ENCODE peak calls at places on chromosomes 4 and X, in four cellular contexts. One of them, this sample, is unnamed.

GRCh38 chr4:184253072-184253420 is 35.4 kb upstream of the ENPP6 start:
- DNase-seq in heart right ventricle: no peak
- DNase-seq in activated CD4-positive, alpha-beta T cell treated with anti-CD3 and anti-CD28 coated beads for 48 hours: no peak
- DNase-seq in GF-D8: no peak
- DNase-seq in this sample: no peak

GRCh38 chrX:130296743-130297142 is 28.0 kb upstream of the ZNF280C start:
- DNase-seq in heart right ventricle: no peak
- DNase-seq in activated CD4-positive, alpha-beta T cell treated with anti-CD3 and anti-CD28 coated beads for 48 hours: no peak
- DNase-seq in GF-D8: no peak
- DNase-seq in this sample: peak; percentile 23

GRCh38 chrX:118988913-118989312 is 14.5 kb downstream of the LONRF3 start:
- DNase-seq in heart right ventricle: no peak
- DNase-seq in activated CD4-positive, alpha-beta T cell treated with anti-CD3 and anti-CD28 coated beads for 48 hours: no peak
- DNase-seq in GF-D8: no peak
- DNase-seq in this sample: no peak

GRCh38 chr4:7394681-7395451 is 39.9 kb downstream of the PSAPL1 start:
- DNase-seq in heart right ventricle: no peak
- DNase-seq in activated CD4-positive, alpha-beta T cell treated with anti-CD3 and anti-CD28 coated beads for 48 hours: no peak
- DNase-seq in GF-D8: no peak
- DNase-seq in this sample: no peak

GRCh38 chr4:114229721-114230120 is 250.3 kb upstream of the ARSJ start:
- DNase-seq in heart right ventricle: no peak
- DNase-seq in activated CD4-positive, alpha-beta T cell treated with anti-CD3 and anti-CD28 coated beads for 48 hours: no peak
- DNase-seq in GF-D8: no peak
- DNase-seq in this sample: no peak

GRCh38 chr4:80694178-80694577 is 336.3 kb upstream of the BMP3 start:
- DNase-seq in heart right ventricle: no peak
- DNase-seq in activated CD4-positive, alpha-beta T cell treated with anti-CD3 and anti-CD28 coated beads for 48 hours: no peak
- DNase-seq in GF-D8: no peak
- DNase-seq in this sample: no peak

GRCh38 chr4:123580981-123581664 is 184.5 kb downstream of the SPRY1 start:
- DNase-seq in heart right ventricle: no peak
- DNase-seq in activated CD4-positive, alpha-beta T cell treated with anti-CD3 and anti-CD28 coated beads for 48 hours: no peak
- DNase-seq in GF-D8: no peak
- DNase-seq in this sample: no peak

GRCh38 chr4:88803600-88804096 is 106.0 kb upstream of the NAP1L5 start:
- DNase-seq in heart right ventricle: peak; percentile 14
- DNase-seq in activated CD4-positive, alpha-beta T cell treated with anti-CD3 and anti-CD28 coated beads for 48 hours: peak; percentile 16
- DNase-seq in GF-D8: peak; percentile 68
- DNase-seq in this sample: peak; percentile 98

GRCh38 chr4:109967798-109968520 is 55.3 kb downstream of the EGF start:
- DNase-seq in heart right ventricle: no peak
- DNase-seq in activated CD4-positive, alpha-beta T cell treated with anti-CD3 and anti-CD28 coated beads for 48 hours: no peak
- DNase-seq in GF-D8: peak; percentile 9
- DNase-seq in this sample: peak; percentile 61

GRCh38 chr4:151356510-151356909 is 31.1 kb upstream of the SH3D19 start:
- DNase-seq in heart right ventricle: no peak
- DNase-seq in activated CD4-positive, alpha-beta T cell treated with anti-CD3 and anti-CD28 coated beads for 48 hours: peak; percentile 2
- DNase-seq in GF-D8: no peak
- DNase-seq in this sample: peak; percentile 14

GRCh38 chrX:13761606-13762005 is 27.1 kb downstream of the OFD1 start:
- DNase-seq in heart right ventricle: no peak
- DNase-seq in activated CD4-positive, alpha-beta T cell treated with anti-CD3 and anti-CD28 coated beads for 48 hours: no peak
- DNase-seq in GF-D8: no peak
- DNase-seq in this sample: peak; percentile 39

GRCh38 chrX:13092455-13092941 is 48.1 kb upstream of the FAM9C start:
- DNase-seq in heart right ventricle: no peak
- DNase-seq in activated CD4-positive, alpha-beta T cell treated with anti-CD3 and anti-CD28 coated beads for 48 hours: peak; percentile 80
- DNase-seq in GF-D8: no peak
- DNase-seq in this sample: no peak

GRCh38 chrX:16839852-16840460 is 30.2 kb downstream of the RBBP7 start:
- DNase-seq in heart right ventricle: no peak
- DNase-seq in activated CD4-positive, alpha-beta T cell treated with anti-CD3 and anti-CD28 coated beads for 48 hours: peak; percentile 28
- DNase-seq in GF-D8: no peak
- DNase-seq in this sample: peak; percentile 95

GRCh38 chr4:89245459-89245858 is 62.1 kb downstream of the GPRIN3 start:
- DNase-seq in heart right ventricle: no peak
- DNase-seq in activated CD4-positive, alpha-beta T cell treated with anti-CD3 and anti-CD28 coated beads for 48 hours: no peak
- DNase-seq in GF-D8: no peak
- DNase-seq in this sample: no peak

GRCh38 chr4:176902710-176903323 is 110.1 kb upstream of the VEGFC start:
- DNase-seq in heart right ventricle: no peak
- DNase-seq in activated CD4-positive, alpha-beta T cell treated with anti-CD3 and anti-CD28 coated beads for 48 hours: no peak
- DNase-seq in GF-D8: no peak
- DNase-seq in this sample: peak; percentile 96

GRCh38 chr4:156888762-156889161 is 82.8 kb downstream of the PDGFC start:
- DNase-seq in heart right ventricle: no peak
- DNase-seq in activated CD4-positive, alpha-beta T cell treated with anti-CD3 and anti-CD28 coated beads for 48 hours: no peak
- DNase-seq in GF-D8: no peak
- DNase-seq in this sample: peak; percentile 93

GRCh38 chr4:173230077-173230476 is 61.5 kb downstream of the GALNT7 start:
- DNase-seq in heart right ventricle: no peak
- DNase-seq in activated CD4-positive, alpha-beta T cell treated with anti-CD3 and anti-CD28 coated beads for 48 hours: no peak
- DNase-seq in GF-D8: no peak
- DNase-seq in this sample: no peak

GRCh38 chrX:150990910-150991309 is 7.8 kb downstream of the HMGB3 start:
- DNase-seq in heart right ventricle: no peak
- DNase-seq in activated CD4-positive, alpha-beta T cell treated with anti-CD3 and anti-CD28 coated beads for 48 hours: no peak
- DNase-seq in GF-D8: no peak
- DNase-seq in this sample: no peak

GRCh38 chrX:107823456-107823855 is 2.2 kb upstream of the MID2 start:
- DNase-seq in heart right ventricle: no peak
- DNase-seq in activated CD4-positive, alpha-beta T cell treated with anti-CD3 and anti-CD28 coated beads for 48 hours: no peak
- DNase-seq in GF-D8: no peak
- DNase-seq in this sample: peak; percentile 92

GRCh38 chr4:87120411-87121162 is 99.8 kb downstream of the KLHL8 start:
- DNase-seq in heart right ventricle: peak; percentile 69
- DNase-seq in activated CD4-positive, alpha-beta T cell treated with anti-CD3 and anti-CD28 coated beads for 48 hours: no peak
- DNase-seq in GF-D8: no peak
- DNase-seq in this sample: peak; percentile 60

GRCh38 chr4:78247541-78248285 is 190.6 kb downstream of the FRAS1 start:
- DNase-seq in heart right ventricle: no peak
- DNase-seq in activated CD4-positive, alpha-beta T cell treated with anti-CD3 and anti-CD28 coated beads for 48 hours: no peak
- DNase-seq in GF-D8: no peak
- DNase-seq in this sample: no peak

GRCh38 chr4:128221556-128221955 is 66.1 kb downstream of the PGRMC2 start:
- DNase-seq in heart right ventricle: no peak
- DNase-seq in activated CD4-positive, alpha-beta T cell treated with anti-CD3 and anti-CD28 coated beads for 48 hours: no peak
- DNase-seq in GF-D8: no peak
- DNase-seq in this sample: no peak

GRCh38 chr4:53734584-53735363 is 143.5 kb upstream of the LNX1 start:
- DNase-seq in heart right ventricle: no peak
- DNase-seq in activated CD4-positive, alpha-beta T cell treated with anti-CD3 and anti-CD28 coated beads for 48 hours: no peak
- DNase-seq in GF-D8: no peak
- DNase-seq in this sample: peak; percentile 67

GRCh38 chrX:72131317-72132294 is at the start of gene RTL5:
- DNase-seq in heart right ventricle: peak; percentile 85
- DNase-seq in activated CD4-positive, alpha-beta T cell treated with anti-CD3 and anti-CD28 coated beads for 48 hours: peak; percentile 53
- DNase-seq in GF-D8: no peak
- DNase-seq in this sample: peak; percentile 78

GRCh38 chr4:152095701-152096070 is 334.9 kb upstream of the GATB start:
- DNase-seq in heart right ventricle: no peak
- DNase-seq in activated CD4-positive, alpha-beta T cell treated with anti-CD3 and anti-CD28 coated beads for 48 hours: no peak
- DNase-seq in GF-D8: no peak
- DNase-seq in this sample: no peak